ENCODE peak calls at places on chromosomes 5 and 9, in four cellular contexts. One of them, this sample, is unnamed.

GRCh38 chr5:149228610-149229297 is 42.9 kb upstream of the AFAP1L1 start:
- DNase-seq in AG04450: peak
- DNase-seq in kidney: no peak
- DNase-seq in spleen: no peak
- DNase-seq in this sample: peak

GRCh38 chr9:107215381-107215780 is 67.7 kb upstream of the RAD23B start:
- DNase-seq in kidney: no peak
- DNase-seq in spleen: no peak
- DNase-seq in AG04450: no peak
- DNase-seq in this sample: no peak

GRCh38 chr5:98458004-98458403 is 315.5 kb upstream of the RGMB start:
- DNase-seq in kidney: no peak
- DNase-seq in spleen: no peak
- DNase-seq in AG04450: peak
- DNase-seq in this sample: peak

GRCh38 chr5:153618857-153619256 is 128.4 kb downstream of the GRIA1 start:
- DNase-seq in AG04450: no peak
- DNase-seq in kidney: no peak
- DNase-seq in spleen: no peak
- DNase-seq in this sample: no peak

GRCh38 chr5:81242906-81243436 is 9.8 kb downstream of the CKMT2 start:
- DNase-seq in kidney: no peak
- DNase-seq in spleen: no peak
- DNase-seq in AG04450: no peak
- DNase-seq in this sample: no peak

GRCh38 chr5:137575847-137576246 is 76.7 kb upstream of the SPOCK1 start:
- DNase-seq in AG04450: no peak
- DNase-seq in kidney: no peak
- DNase-seq in spleen: no peak
- DNase-seq in this sample: no peak

GRCh38 chr9:83434254-83434653 is 103.9 kb downstream of the FRMD3 start:
- DNase-seq in spleen: no peak
- DNase-seq in kidney: no peak
- DNase-seq in AG04450: no peak
- DNase-seq in this sample: no peak

GRCh38 chr5:15821506-15821905 is 321.5 kb downstream of the FBXL7 start:
- DNase-seq in AG04450: no peak
- DNase-seq in kidney: no peak
- DNase-seq in spleen: no peak
- DNase-seq in this sample: peak

GRCh38 chr5:157253547-157253946 is 12.4 kb upstream of the CYFIP2 start:
- DNase-seq in AG04450: peak
- DNase-seq in spleen: no peak
- DNase-seq in kidney: no peak
- DNase-seq in this sample: peak

GRCh38 chr9:111965566-111966019 is 69.0 kb downstream of the UGCG start:
- DNase-seq in spleen: no peak
- DNase-seq in kidney: no peak
- DNase-seq in AG04450: peak
- DNase-seq in this sample: peak

GRCh38 chr5:146344155-146345118 is 5.8 kb downstream of the POU4F3 start:
- DNase-seq in AG04450: no peak
- DNase-seq in kidney: no peak
- DNase-seq in spleen: no peak
- DNase-seq in this sample: peak

GRCh38 chr5:136427421-136427820 is 62.1 kb upstream of the TRPC7 start:
- DNase-seq in spleen: no peak
- DNase-seq in kidney: no peak
- DNase-seq in AG04450: no peak
- DNase-seq in this sample: no peak

GRCh38 chr5:140189977-140190867 is 15.2 kb downstream of the CYSTM1 start:
- DNase-seq in spleen: no peak
- DNase-seq in kidney: no peak
- DNase-seq in AG04450: no peak
- DNase-seq in this sample: peak

GRCh38 chr9:86352440-86353106 is 1.6 kb downstream of the TUT7 start:
- DNase-seq in spleen: no peak
- DNase-seq in kidney: no peak
- DNase-seq in AG04450: no peak
- DNase-seq in this sample: peak

GRCh38 chr9:22512495-22512894 is 65.9 kb downstream of the DMRTA1 start:
- DNase-seq in kidney: no peak
- DNase-seq in AG04450: no peak
- DNase-seq in spleen: no peak
- DNase-seq in this sample: no peak

GRCh38 chr5:97563258-97563657 is 380.2 kb upstream of the RIOK2 start:
- DNase-seq in spleen: no peak
- DNase-seq in kidney: no peak
- DNase-seq in AG04450: no peak
- DNase-seq in this sample: no peak

GRCh38 chr9:90562229-90562628 is 80.4 kb downstream of the DIRAS2 start:
- DNase-seq in kidney: no peak
- DNase-seq in spleen: no peak
- DNase-seq in AG04450: no peak
- DNase-seq in this sample: no peak

GRCh38 chr5:43192558-43193170 is 639 bp downstream of the NIM1K start:
- DNase-seq in kidney: peak
- DNase-seq in spleen: peak
- DNase-seq in AG04450: no peak
- DNase-seq in this sample: peak

GRCh38 chr5:149549461-149550266 is 1.6 kb downstream of the CSNK1A1 start:
- DNase-seq in spleen: no peak
- DNase-seq in kidney: no peak
- DNase-seq in AG04450: no peak
- DNase-seq in this sample: peak

GRCh38 chr5:72597456-72597948 is 90.3 kb upstream of the ZNF366 start:
- DNase-seq in spleen: no peak
- DNase-seq in kidney: no peak
- DNase-seq in AG04450: peak
- DNase-seq in this sample: peak

GRCh38 chr5:133108481-133108921 is 56.7 kb downstream of the HSPA4 start:
- DNase-seq in kidney: no peak
- DNase-seq in AG04450: no peak
- DNase-seq in spleen: no peak
- DNase-seq in this sample: peak

GRCh38 chr5:96177303-96177869 is 215.7 kb upstream of the ELL2 start:
- DNase-seq in spleen: no peak
- DNase-seq in AG04450: peak
- DNase-seq in kidney: no peak
- DNase-seq in this sample: peak

GRCh38 chr5:180688326-180689070 is 39.1 kb upstream of the FLT4 start:
- DNase-seq in spleen: no peak
- DNase-seq in AG04450: no peak
- DNase-seq in kidney: no peak
- DNase-seq in this sample: no peak

GRCh38 chr5:180689071-180689694 is 39.8 kb upstream of the FLT4 start:
- DNase-seq in kidney: no peak
- DNase-seq in spleen: no peak
- DNase-seq in AG04450: no peak
- DNase-seq in this sample: no peak

GRCh38 chr5:180683523-180683922 is 34.1 kb upstream of the FLT4 start:
- DNase-seq in kidney: no peak
- DNase-seq in AG04450: no peak
- DNase-seq in spleen: no peak
- DNase-seq in this sample: no peak

GRCh38 chr5:180682560-180682959 is 33.2 kb upstream of the FLT4 start:
- DNase-seq in kidney: no peak
- DNase-seq in AG04450: no peak
- DNase-seq in spleen: no peak
- DNase-seq in this sample: no peak

DNA sequence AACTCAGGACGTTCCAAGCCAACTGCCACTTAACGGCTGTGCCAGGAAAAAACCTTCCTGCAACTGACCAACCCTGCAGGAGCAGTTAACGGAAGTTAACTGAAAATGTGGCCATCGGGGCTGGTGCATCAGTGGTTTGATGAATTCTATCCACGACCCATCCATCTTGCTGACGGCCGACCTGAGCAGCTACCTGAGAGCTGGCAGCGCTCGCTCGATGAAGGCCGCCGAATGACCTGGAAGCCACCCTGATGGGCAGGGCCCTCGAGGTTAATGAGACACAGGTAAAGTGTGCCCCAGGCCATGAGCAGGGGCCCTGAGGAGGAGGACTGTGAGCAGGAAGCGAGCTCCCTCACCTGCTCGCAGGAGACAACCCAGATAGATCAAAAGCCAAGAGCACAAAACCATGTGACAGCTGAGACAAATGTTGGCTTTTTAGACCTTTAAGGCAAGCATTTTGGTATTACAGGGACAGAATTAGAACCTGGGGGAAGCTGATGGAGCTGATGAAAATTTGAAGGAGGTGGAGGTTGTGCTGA is 35.3 kb upstream of the FLT4 start:
- DNase-seq in kidney: no peak
- DNase-seq in spleen: no peak
- DNase-seq in AG04450: no peak
- DNase-seq in this sample: no peak
- H3K4me3 ChIP-seq in kidney: no peak
- H3K4me3 ChIP-seq in spleen: no peak
- H3K4me3 ChIP-seq in AG04450: no peak
- H3K4me3 ChIP-seq in this sample: no peak

GRCh38 chr9:130451509-130452388 is 7.0 kb downstream of the ASS1 start:
- DNase-seq in spleen: no peak
- DNase-seq in kidney: peak
- DNase-seq in AG04450: peak
- DNase-seq in this sample: peak

GRCh38 chr9:130451004-130451390 is 6.2 kb downstream of the ASS1 start:
- DNase-seq in spleen: no peak
- DNase-seq in kidney: no peak
- DNase-seq in AG04450: no peak
- DNase-seq in this sample: no peak

GRCh38 chr9:130448035-130448624 is 3.4 kb downstream of the ASS1 start:
- DNase-seq in AG04450: peak
- DNase-seq in kidney: no peak
- DNase-seq in spleen: no peak
- DNase-seq in this sample: no peak

GRCh38 chr9:130448771-130449170 is 4.0 kb downstream of the ASS1 start:
- DNase-seq in kidney: no peak
- DNase-seq in spleen: no peak
- DNase-seq in AG04450: no peak
- DNase-seq in this sample: no peak

GRCh38 chr9:130450344-130451003 is 5.7 kb downstream of the ASS1 start:
- DNase-seq in kidney: peak
- DNase-seq in spleen: no peak
- DNase-seq in AG04450: no peak
- DNase-seq in this sample: no peak
- H3K27ac ChIP-seq in kidney: peak
- H3K27ac ChIP-seq in spleen: peak
- H3K27ac ChIP-seq in AG04450: no peak
- H3K27ac ChIP-seq in this sample: no peak

DNA sequence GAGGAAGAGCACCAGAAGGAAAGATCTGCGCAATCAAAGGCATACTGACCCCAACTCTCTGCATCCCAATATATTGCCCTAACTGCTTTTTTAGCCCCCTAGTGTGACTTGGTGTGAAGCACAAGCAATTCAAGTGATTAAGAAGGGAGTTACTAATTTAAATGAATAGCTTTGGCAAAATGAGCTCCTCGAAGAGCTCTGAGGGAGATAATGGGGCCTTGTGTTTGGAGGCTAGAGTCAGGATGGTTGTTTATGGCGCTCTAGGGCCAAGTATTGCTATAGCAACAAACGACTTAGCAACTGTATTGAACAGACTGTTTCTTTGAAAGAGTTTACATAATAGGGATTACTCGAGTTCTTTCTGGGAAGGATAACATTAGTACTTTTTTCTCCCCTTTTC is 11.5 kb upstream of the C5orf58 start:
- DNase-seq in kidney: no peak
- DNase-seq in spleen: no peak
- DNase-seq in AG04450: no peak
- DNase-seq in this sample: no peak
- TF ChIP-seq CTCF in kidney: no peak
- TF ChIP-seq CTCF in spleen: no peak
- TF ChIP-seq CTCF in AG04450: peak
- TF ChIP-seq CTCF in this sample: peak

GRCh38 chr9:136391737-136392537 is 8.0 kb downstream of the SNAPC4 start:
- DNase-seq in spleen: no peak
- DNase-seq in kidney: peak
- DNase-seq in AG04450: no peak
- DNase-seq in this sample: no peak
- H3K4me3 ChIP-seq in spleen: no peak
- H3K4me3 ChIP-seq in kidney: no peak
- H3K4me3 ChIP-seq in AG04450: no peak
- H3K4me3 ChIP-seq in this sample: no peak